ENCODE peak calls at places on chromosomes 5 and 9, in eight cellular contexts. V is cardiac muscle cell; D is brain microvascular endothelial cell; X is stimulated activated CD4-positive, alpha-beta T cell treated with anti-CD3 and anti-CD28 coated beads, Interleukin-1b, Interleukin-23, amount 100 ng/mL, for 24 hours; J is H4; R is OCI-LY7; G is mucosa of descending colon; S is T follicular helper cell. F is an unnamed sample.

GRCh38 chr9:98128316-98128715 is 9.3 kb upstream of the TRIM14 start:
- DNase-seq in V (no peak), J (no peak), G (no peak), S (no peak), R (no peak), D (no peak), X (no peak), F (no peak)

GRCh38 chr5:124628721-124629596 is 117.5 kb downstream of the ZNF608 start:
- DNase-seq in J (peak; percentile 99), X (no peak), V (peak; percentile 63), G (no peak), R (no peak), D (peak; percentile 97), S (no peak), F (peak; percentile 94)

GRCh38 chr5:164998590-164998989 is 1493.2 kb downstream of the MAT2B start:
- DNase-seq in R (no peak), J (no peak), V (no peak), X (no peak), S (no peak), D (no peak), G (no peak), F (no peak)

GRCh38 chr9:3768698-3769458 is 243.1 kb upstream of the RFX3 start:
- DNase-seq in R (no peak), G (no peak), D (no peak), J (no peak), V (no peak), X (no peak), S (no peak), F (no peak)

GRCh38 chr9:137160054-137160425 is 9.8 kb downstream of the LRRC26 start:
- DNase-seq in X (no peak), D (no peak), V (no peak), R (no peak), J (no peak), S (no peak), G (no peak), F (no peak)

GRCh38 chr5:157273131-157273556 is 7.2 kb downstream of the CYFIP2 start:
- DNase-seq in D (no peak), G (no peak), R (peak; percentile 81), V (no peak), J (no peak), S (no peak), X (no peak), F (peak; percentile 69)

GRCh38 chr9:74942801-74943200 is 9.9 kb downstream of the C9orf40 start:
- DNase-seq in D (peak; percentile 34), R (no peak), S (no peak), V (no peak), G (no peak), J (peak; percentile 50), X (peak; percentile 20), F (peak; percentile 40)

GRCh38 chr5:122933926-122934325 is 88.5 kb downstream of the SNX24 start:
- DNase-seq in G (no peak), V (no peak), R (no peak), D (no peak), S (no peak), X (no peak), J (peak; percentile 68), F (no peak)

GRCh38 chr5:98483301-98483700 is 290.2 kb upstream of the RGMB start:
- DNase-seq in S (no peak), J (no peak), V (no peak), G (no peak), D (no peak), X (no peak), R (no peak), F (no peak)

GRCh38 chr5:125595095-125595494 is 828.1 kb upstream of the GRAMD2B start:
- DNase-seq in R (no peak), X (no peak), J (no peak), D (peak; percentile 11), G (no peak), V (no peak), S (no peak), F (no peak)

GRCh38 chr9:126503333-126504085 is 110.2 kb upstream of the LMX1B start:
- DNase-seq in D (peak; percentile 67), R (no peak), J (no peak), V (no peak), X (no peak), G (no peak), S (no peak), F (no peak)

GRCh38 chr5:67432601-67433000 is 236.0 kb upstream of the CD180 start:
- DNase-seq in D (no peak), S (no peak), J (no peak), R (no peak), X (no peak), G (no peak), V (no peak), F (no peak)

GRCh38 chr5:74655716-74656115 is 15.2 kb upstream of the ENC1 start:
- DNase-seq in V (no peak), D (no peak), G (no peak), X (no peak), J (no peak), R (no peak), S (no peak), F (no peak)

GRCh38 chr9:93456504-93456903 is 3.1 kb upstream of the FAM120AOS start:
- DNase-seq in G (no peak), S (no peak), R (peak; percentile 55), D (no peak), V (no peak), X (no peak), J (no peak), F (peak; percentile 87)

GRCh38 chr9:4550777-4551476 is 60.7 kb downstream of the SLC1A1 start:
- DNase-seq in S (no peak), J (no peak), V (no peak), G (no peak), D (no peak), R (no peak), X (no peak), F (no peak)

GRCh38 chr5:34690301-34690700 is 34.2 kb downstream of the RAI14 start:
- DNase-seq in X (no peak), G (no peak), S (no peak), D (no peak), R (no peak), V (no peak), J (no peak), F (no peak)

GRCh38 chr9:124205686-124206352 is 51.9 kb upstream of the NEK6 start:
- DNase-seq in S (no peak), D (no peak), X (no peak), R (peak; percentile 44), J (no peak), V (no peak), G (no peak), F (no peak)

GRCh38 chr5:76403713-76403962 is 553 bp downstream of the IQGAP2 start:
- DNase-seq in X (no peak), J (no peak), S (no peak), R (no peak), V (no peak), D (no peak), G (no peak), F (no peak)

GRCh38 chr5:138752341-138752950 is 779 bp upstream of the CTNNA1 start:
- DNase-seq in S (no peak), J (no peak), X (no peak), R (peak; percentile 25), D (no peak), G (peak; percentile 53), V (peak; percentile 17), F (no peak)

GRCh38 chr5:181114284-181114843 is 16.6 kb downstream of the OR2V1 start:
- DNase-seq in J (no peak), G (no peak), R (no peak), S (no peak), X (no peak), V (no peak), D (no peak), F (no peak)

GRCh38 chr5:136027316-136027715 is 1.5 kb upstream of the TGFBI start:
- DNase-seq in J (no peak), R (no peak), D (no peak), V (no peak), S (no peak), G (no peak), X (no peak), F (no peak)

GRCh38 chr9:124077915-124078572 is 66.5 kb downstream of the LHX2 start:
- DNase-seq in D (no peak), S (no peak), X (no peak), V (no peak), J (peak; percentile 43), R (no peak), G (no peak), F (no peak)

GRCh38 chr9:133367778-133368177 is 8.1 kb downstream of the SURF4 start:
- DNase-seq in R (no peak), X (no peak), D (no peak), S (no peak), G (no peak), J (no peak), V (no peak), F (no peak)

GRCh38 chr5:33167541-33167940 is 273.2 kb upstream of the TARS1 start:
- DNase-seq in V (no peak), D (no peak), S (no peak), R (no peak), X (no peak), G (no peak), J (no peak), F (no peak)

GRCh38 chr5:87385794-87386193 is 26.9 kb downstream of the CCNH start:
- DNase-seq in V (no peak), R (no peak), X (no peak), J (no peak), S (no peak), G (no peak), D (no peak), F (no peak)

GRCh38 chr9:114198249-114199040 is 43.1 kb downstream of the COL27A1 start:
- DNase-seq in V (no peak), X (no peak), S (no peak), J (no peak), G (no peak), R (no peak), D (no peak), F (no peak)

GRCh38 chr5:136769900-136770684 is 404.7 kb upstream of the TRPC7 start:
- DNase-seq in S (no peak), R (peak; percentile 62), X (no peak), D (peak; percentile 55), G (peak; percentile 55), J (peak; percentile 82), V (peak; percentile 81), F (peak; percentile 47)

GRCh38 chr5:322942-323879 is 1.7 kb downstream of the AHRR start:
- DNase-seq in X (no peak), J (no peak), R (no peak), S (no peak), G (no peak), V (no peak), D (no peak), F (peak; percentile 17)

GRCh38 chr9:101912698-101913097 is 174.3 kb upstream of the GRIN3A start:
- DNase-seq in S (no peak), X (no peak), R (no peak), D (no peak), G (no peak), J (peak; percentile 6), V (no peak), F (no peak)

GRCh38 chr5:75286211-75286773 is 49.6 kb upstream of the ANKRD31 start:
- DNase-seq in G (no peak), V (no peak), J (no peak), S (no peak), X (no peak), D (no peak), R (no peak), F (no peak)

GRCh38 chr9:16192403-16193017 is 639.7 kb downstream of the CCDC171 start:
- DNase-seq in V (no peak), D (peak; percentile 49), S (no peak), X (no peak), R (no peak), J (no peak), G (no peak), F (no peak)

GRCh38 chr5:137156175-137156574 is 343.0 kb downstream of the SPOCK1 start:
- DNase-seq in D (no peak), R (no peak), X (no peak), J (no peak), S (no peak), G (no peak), V (no peak), F (no peak)

GRCh38 chr9:37747271-37747753 is 6.3 kb upstream of the TRMT10B start:
- DNase-seq in D (peak; percentile 65), S (peak; percentile 26), J (peak; percentile 75), V (peak; percentile 70), G (peak; percentile 65), X (peak; percentile 43), R (peak; percentile 75), F (peak; percentile 58)

F was measured in MV-4-11.